ENCODE peak calls at places on chromosome 6, in eight cellular contexts. One of them, this sample, is unnamed.

GRCh38 chr6:45116714-45117410 is 211.3 kb upstream of the RUNX2 start:
- DNase-seq in ACHN: peak
- DNase-seq in GDM1: no peak
- DNase-seq in iPS-NIHi11: no peak
- DNase-seq in Calu3: no peak
- DNase-seq in activated CD8-positive, alpha-beta memory T cell treated with anti-CD3 and anti-CD28 coated beads, Interleukin-2, amount 10 ng/mL, durations not matched to agents 7 days and 5 days: no peak
- DNase-seq in progenitor cell of endocrine pancreas: no peak
- DNase-seq in fibroblast of lung: peak
- DNase-seq in this sample: no peak

GRCh38 chr6:108948252-108948651 is 100.0 kb downstream of the ARMC2 start:
- DNase-seq in iPS-NIHi11: no peak
- DNase-seq in GDM1: no peak
- DNase-seq in ACHN: peak
- DNase-seq in Calu3: no peak
- DNase-seq in fibroblast of lung: no peak
- DNase-seq in activated CD8-positive, alpha-beta memory T cell treated with anti-CD3 and anti-CD28 coated beads, Interleukin-2, amount 10 ng/mL, durations not matched to agents 7 days and 5 days: no peak
- DNase-seq in progenitor cell of endocrine pancreas: no peak
- DNase-seq in this sample: no peak

GRCh38 chr6:121826156-121826810 is 390.8 kb downstream of the GJA1 start:
- DNase-seq in iPS-NIHi11: no peak
- DNase-seq in fibroblast of lung: peak
- DNase-seq in GDM1: no peak
- DNase-seq in ACHN: peak
- DNase-seq in progenitor cell of endocrine pancreas: no peak
- DNase-seq in Calu3: no peak
- DNase-seq in activated CD8-positive, alpha-beta memory T cell treated with anti-CD3 and anti-CD28 coated beads, Interleukin-2, amount 10 ng/mL, durations not matched to agents 7 days and 5 days: no peak
- DNase-seq in this sample: no peak

GRCh38 chr6:69825904-69826303 is 29.1 kb upstream of the LMBRD1 start:
- DNase-seq in progenitor cell of endocrine pancreas: no peak
- DNase-seq in fibroblast of lung: peak
- DNase-seq in GDM1: no peak
- DNase-seq in ACHN: no peak
- DNase-seq in iPS-NIHi11: no peak
- DNase-seq in activated CD8-positive, alpha-beta memory T cell treated with anti-CD3 and anti-CD28 coated beads, Interleukin-2, amount 10 ng/mL, durations not matched to agents 7 days and 5 days: no peak
- DNase-seq in Calu3: no peak
- DNase-seq in this sample: no peak

GRCh38 chr6:89009624-89010059 is 46.2 kb upstream of the RNGTT start:
- DNase-seq in iPS-NIHi11: no peak
- DNase-seq in activated CD8-positive, alpha-beta memory T cell treated with anti-CD3 and anti-CD28 coated beads, Interleukin-2, amount 10 ng/mL, durations not matched to agents 7 days and 5 days: no peak
- DNase-seq in progenitor cell of endocrine pancreas: no peak
- DNase-seq in GDM1: no peak
- DNase-seq in Calu3: no peak
- DNase-seq in ACHN: no peak
- DNase-seq in fibroblast of lung: no peak
- DNase-seq in this sample: no peak

GRCh38 chr6:604579-604978 is 52.3 kb downstream of the HUS1B start:
- DNase-seq in fibroblast of lung: no peak
- DNase-seq in progenitor cell of endocrine pancreas: no peak
- DNase-seq in Calu3: no peak
- DNase-seq in iPS-NIHi11: no peak
- DNase-seq in activated CD8-positive, alpha-beta memory T cell treated with anti-CD3 and anti-CD28 coated beads, Interleukin-2, amount 10 ng/mL, durations not matched to agents 7 days and 5 days: no peak
- DNase-seq in ACHN: no peak
- DNase-seq in GDM1: no peak
- DNase-seq in this sample: no peak

GRCh38 chr6:107744927-107745326 is 79.2 kb downstream of the SCML4 start:
- DNase-seq in fibroblast of lung: no peak
- DNase-seq in activated CD8-positive, alpha-beta memory T cell treated with anti-CD3 and anti-CD28 coated beads, Interleukin-2, amount 10 ng/mL, durations not matched to agents 7 days and 5 days: no peak
- DNase-seq in Calu3: no peak
- DNase-seq in progenitor cell of endocrine pancreas: no peak
- DNase-seq in ACHN: no peak
- DNase-seq in iPS-NIHi11: no peak
- DNase-seq in GDM1: no peak
- DNase-seq in this sample: no peak

GRCh38 chr6:75211920-75212590 is 6.2 kb upstream of the COL12A1 start:
- DNase-seq in GDM1: no peak
- DNase-seq in Calu3: no peak
- DNase-seq in ACHN: no peak
- DNase-seq in fibroblast of lung: no peak
- DNase-seq in iPS-NIHi11: no peak
- DNase-seq in activated CD8-positive, alpha-beta memory T cell treated with anti-CD3 and anti-CD28 coated beads, Interleukin-2, amount 10 ng/mL, durations not matched to agents 7 days and 5 days: no peak
- DNase-seq in progenitor cell of endocrine pancreas: no peak
- DNase-seq in this sample: no peak

GRCh38 chr6:143141442-143141841 is 80.8 kb downstream of the AIG1 start:
- DNase-seq in GDM1: no peak
- DNase-seq in Calu3: no peak
- DNase-seq in ACHN: no peak
- DNase-seq in activated CD8-positive, alpha-beta memory T cell treated with anti-CD3 and anti-CD28 coated beads, Interleukin-2, amount 10 ng/mL, durations not matched to agents 7 days and 5 days: no peak
- DNase-seq in progenitor cell of endocrine pancreas: no peak
- DNase-seq in iPS-NIHi11: no peak
- DNase-seq in fibroblast of lung: no peak
- DNase-seq in this sample: no peak

GRCh38 chr6:32967151-32968091 is 973 bp upstream of the BRD2 start:
- DNase-seq in activated CD8-positive, alpha-beta memory T cell treated with anti-CD3 and anti-CD28 coated beads, Interleukin-2, amount 10 ng/mL, durations not matched to agents 7 days and 5 days: peak
- DNase-seq in fibroblast of lung: peak
- DNase-seq in Calu3: peak
- DNase-seq in iPS-NIHi11: peak
- DNase-seq in GDM1: peak
- DNase-seq in ACHN: peak
- DNase-seq in progenitor cell of endocrine pancreas: no peak
- DNase-seq in this sample: peak

GRCh38 chr6:47512872-47513271 is 35.3 kb downstream of the CD2AP start:
- DNase-seq in progenitor cell of endocrine pancreas: no peak
- DNase-seq in activated CD8-positive, alpha-beta memory T cell treated with anti-CD3 and anti-CD28 coated beads, Interleukin-2, amount 10 ng/mL, durations not matched to agents 7 days and 5 days: no peak
- DNase-seq in ACHN: no peak
- DNase-seq in Calu3: no peak
- DNase-seq in iPS-NIHi11: no peak
- DNase-seq in fibroblast of lung: no peak
- DNase-seq in GDM1: no peak
- DNase-seq in this sample: no peak

GRCh38 chr6:151240861-151241642 is 1.3 kb downstream of the AKAP12 start:
- DNase-seq in ACHN: peak
- DNase-seq in progenitor cell of endocrine pancreas: peak
- DNase-seq in fibroblast of lung: peak
- DNase-seq in Calu3: peak
- DNase-seq in activated CD8-positive, alpha-beta memory T cell treated with anti-CD3 and anti-CD28 coated beads, Interleukin-2, amount 10 ng/mL, durations not matched to agents 7 days and 5 days: no peak
- DNase-seq in iPS-NIHi11: peak
- DNase-seq in GDM1: no peak
- DNase-seq in this sample: no peak

GRCh38 chr6:112636650-112637260 is 289.6 kb downstream of the RFPL4B start:
- DNase-seq in iPS-NIHi11: no peak
- DNase-seq in GDM1: no peak
- DNase-seq in ACHN: no peak
- DNase-seq in progenitor cell of endocrine pancreas: no peak
- DNase-seq in fibroblast of lung: peak
- DNase-seq in activated CD8-positive, alpha-beta memory T cell treated with anti-CD3 and anti-CD28 coated beads, Interleukin-2, amount 10 ng/mL, durations not matched to agents 7 days and 5 days: no peak
- DNase-seq in Calu3: no peak
- DNase-seq in this sample: no peak

GRCh38 chr6:150028799-150029198 is 3.5 kb upstream of the RAET1L start:
- DNase-seq in Calu3: no peak
- DNase-seq in progenitor cell of endocrine pancreas: no peak
- DNase-seq in ACHN: no peak
- DNase-seq in fibroblast of lung: no peak
- DNase-seq in activated CD8-positive, alpha-beta memory T cell treated with anti-CD3 and anti-CD28 coated beads, Interleukin-2, amount 10 ng/mL, durations not matched to agents 7 days and 5 days: no peak
- DNase-seq in GDM1: no peak
- DNase-seq in iPS-NIHi11: no peak
- DNase-seq in this sample: no peak

GRCh38 chr6:86707545-86708120 is 229.7 kb upstream of the HTR1E start:
- DNase-seq in Calu3: no peak
- DNase-seq in GDM1: no peak
- DNase-seq in activated CD8-positive, alpha-beta memory T cell treated with anti-CD3 and anti-CD28 coated beads, Interleukin-2, amount 10 ng/mL, durations not matched to agents 7 days and 5 days: no peak
- DNase-seq in ACHN: no peak
- DNase-seq in fibroblast of lung: no peak
- DNase-seq in progenitor cell of endocrine pancreas: no peak
- DNase-seq in iPS-NIHi11: no peak
- DNase-seq in this sample: no peak

GRCh38 chr6:157380458-157380778 is 572 bp upstream of the ZDHHC14 start:
- DNase-seq in iPS-NIHi11: peak
- DNase-seq in progenitor cell of endocrine pancreas: no peak
- DNase-seq in fibroblast of lung: no peak
- DNase-seq in Calu3: peak
- DNase-seq in activated CD8-positive, alpha-beta memory T cell treated with anti-CD3 and anti-CD28 coated beads, Interleukin-2, amount 10 ng/mL, durations not matched to agents 7 days and 5 days: no peak
- DNase-seq in ACHN: no peak
- DNase-seq in GDM1: no peak
- DNase-seq in this sample: no peak

GRCh38 chr6:161677188-161677587 is 403.3 kb upstream of the AGPAT4 start:
- DNase-seq in fibroblast of lung: no peak
- DNase-seq in GDM1: no peak
- DNase-seq in ACHN: no peak
- DNase-seq in activated CD8-positive, alpha-beta memory T cell treated with anti-CD3 and anti-CD28 coated beads, Interleukin-2, amount 10 ng/mL, durations not matched to agents 7 days and 5 days: no peak
- DNase-seq in progenitor cell of endocrine pancreas: no peak
- DNase-seq in Calu3: no peak
- DNase-seq in iPS-NIHi11: no peak
- DNase-seq in this sample: no peak

GRCh38 chr6:148682990-148683389 is 63.8 kb upstream of the UST start:
- DNase-seq in Calu3: no peak
- DNase-seq in ACHN: no peak
- DNase-seq in GDM1: peak
- DNase-seq in progenitor cell of endocrine pancreas: no peak
- DNase-seq in iPS-NIHi11: no peak
- DNase-seq in activated CD8-positive, alpha-beta memory T cell treated with anti-CD3 and anti-CD28 coated beads, Interleukin-2, amount 10 ng/mL, durations not matched to agents 7 days and 5 days: no peak
- DNase-seq in fibroblast of lung: no peak
- DNase-seq in this sample: no peak

GRCh38 chr6:166078294-166078693 is 89.4 kb downstream of the TBXT start:
- DNase-seq in GDM1: no peak
- DNase-seq in Calu3: no peak
- DNase-seq in iPS-NIHi11: no peak
- DNase-seq in activated CD8-positive, alpha-beta memory T cell treated with anti-CD3 and anti-CD28 coated beads, Interleukin-2, amount 10 ng/mL, durations not matched to agents 7 days and 5 days: no peak
- DNase-seq in ACHN: peak
- DNase-seq in fibroblast of lung: peak
- DNase-seq in progenitor cell of endocrine pancreas: no peak
- DNase-seq in this sample: no peak

GRCh38 chr6:69581576-69581975 is 215.2 kb downstream of the LMBRD1 start:
- DNase-seq in iPS-NIHi11: no peak
- DNase-seq in GDM1: no peak
- DNase-seq in fibroblast of lung: no peak
- DNase-seq in progenitor cell of endocrine pancreas: no peak
- DNase-seq in activated CD8-positive, alpha-beta memory T cell treated with anti-CD3 and anti-CD28 coated beads, Interleukin-2, amount 10 ng/mL, durations not matched to agents 7 days and 5 days: no peak
- DNase-seq in ACHN: no peak
- DNase-seq in Calu3: no peak
- DNase-seq in this sample: no peak

GRCh38 chr6:5634525-5634924 is 372.2 kb downstream of the NRN1 start:
- DNase-seq in Calu3: no peak
- DNase-seq in ACHN: no peak
- DNase-seq in progenitor cell of endocrine pancreas: no peak
- DNase-seq in GDM1: no peak
- DNase-seq in iPS-NIHi11: no peak
- DNase-seq in activated CD8-positive, alpha-beta memory T cell treated with anti-CD3 and anti-CD28 coated beads, Interleukin-2, amount 10 ng/mL, durations not matched to agents 7 days and 5 days: no peak
- DNase-seq in fibroblast of lung: no peak
- DNase-seq in this sample: no peak

This sample was measured in T-cell.